ENCODE peak calls at places on chromosomes 4 and X, in eight cellular contexts. E is naive B cell, P is AG20443, A is fibroblast of the aortic adventitia, F is hippocampal formation, V is AG04450, H is dermis blood vessel endothelial cell, T is NCI-H510A treated with DMSO at 0.1 percent for 48 hours. J is an unnamed sample.

GRCh38 chrX:149456476-149457245 is 48.4 kb downstream of the IDS start:
- DNase-seq in E (no peak), P (no peak), A (no peak), F (no peak), V (no peak), H (no peak), T (no peak), J (no peak)

GRCh38 chrX:56066016-56066415 is 166.1 kb upstream of the KLF8 start:
- DNase-seq in E (peak), P (no peak), A (no peak), F (no peak), V (no peak), H (no peak), T (no peak), J (no peak)

GRCh38 chr4:12734586-12734985 is 749.6 kb downstream of the RAB28 start:
- DNase-seq in E (no peak), P (no peak), A (no peak), F (no peak), V (no peak), H (no peak), T (no peak), J (no peak)

GRCh38 chr4:54840992-54841768 is 183.4 kb downstream of the KIT start:
- DNase-seq in E (no peak), P (peak), A (peak), F (no peak), V (no peak), H (no peak), T (peak), J (no peak)

GRCh38 chr4:8427761-8428287 is 12.7 kb downstream of the ACOX3 start:
- DNase-seq in E (peak), P (peak), A (peak), F (no peak), V (no peak), H (peak), T (no peak), J (peak)

GRCh38 chr4:140252144-140252741 is 98.3 kb upstream of the MAML3 start:
- DNase-seq in E (no peak), P (no peak), A (no peak), F (peak), V (no peak), H (peak), T (peak), J (no peak)

GRCh38 chr4:107734120-107734519 is 14.1 kb upstream of the PAPSS1 start:
- DNase-seq in E (no peak), P (peak), A (no peak), F (no peak), V (no peak), H (no peak), T (no peak), J (peak)

GRCh38 chrX:150361777-150362351 is 1.3 kb upstream of the MAMLD1 start:
- DNase-seq in E (peak), P (peak), A (peak), F (no peak), V (no peak), H (no peak), T (no peak), J (no peak)

GRCh38 chrX:106378616-106379015 is 210.5 kb downstream of the PWWP3B start:
- DNase-seq in E (no peak), P (no peak), A (no peak), F (no peak), V (no peak), H (no peak), T (no peak), J (no peak)

GRCh38 chr4:4625488-4625887 is 83.6 kb upstream of the STX18 start:
- DNase-seq in E (no peak), P (peak), A (peak), F (no peak), V (peak), H (no peak), T (no peak), J (no peak)

GRCh38 chr4:95048296-95048695 is 290.5 kb downstream of the BMPR1B start:
- DNase-seq in E (no peak), P (no peak), A (no peak), F (no peak), V (no peak), H (no peak), T (no peak), J (no peak)

GRCh38 chrX:115372026-115372610 is 82.6 kb downstream of the LUZP4 start:
- DNase-seq in E (no peak), P (peak), A (peak), F (no peak), V (no peak), H (peak), T (no peak), J (peak)